ENCODE peak calls at places on chromosomes 4 and X, in six cellular contexts. N is lower leg skin, P is HCEC 1CT, I is posterior cingulate gyrus, X is SK-N-DZ, T is astrocyte of the spinal cord. Q is an unnamed sample.

GRCh38 chrX:109841257-109841656 is 108.2 kb upstream of the ACSL4 start:
- DNase-seq in P (no peak), N (no peak), I (no peak), T (no peak), X (no peak), Q (no peak)

GRCh38 chrX:136766785-136767103 is 14.0 kb downstream of the ARHGEF6 start:
- DNase-seq in I (no peak), N (no peak), P (no peak), T (no peak), X (no peak), Q (no peak)

GRCh38 chr4:47862297-47862696 is 24.4 kb upstream of the CORIN start:
- DNase-seq in T (peak), I (no peak), N (no peak), P (peak), X (no peak), Q (no peak)

GRCh38 chr4:8920289-8920965 is 48.8 kb upstream of the HMX1 start:
- DNase-seq in P (no peak), I (no peak), X (no peak), N (peak), T (no peak), Q (no peak)

GRCh38 chrX:104156630-104157529 is at the start of gene SLC25A53:
- DNase-seq in I (peak), X (peak), N (peak), P (peak), T (peak), Q (peak)

GRCh38 chrX:101642086-101642485 is 17.6 kb downstream of the ARMCX2 start:
- DNase-seq in P (no peak), I (no peak), X (no peak), N (no peak), T (no peak), Q (no peak)

GRCh38 chr4:75179510-75179909 is 246.6 kb downstream of the PARM1 start:
- DNase-seq in I (no peak), P (no peak), X (no peak), N (no peak), T (no peak), Q (no peak)

GRCh38 chr4:23033796-23034195 is 341.1 kb downstream of the GBA3 start:
- DNase-seq in I (no peak), X (no peak), T (peak), P (no peak), N (no peak), Q (no peak)

GRCh38 chr4:40152642-40153041 is 44.2 kb upstream of the RHOH start:
- DNase-seq in I (no peak), N (no peak), T (no peak), P (no peak), X (no peak), Q (peak)

GRCh38 chrX:136268051-136269048 is 17.1 kb upstream of the MAP7D3 start:
- DNase-seq in T (peak), X (peak), I (peak), N (no peak), P (peak), Q (peak)

GRCh38 chr4:99529218-99529617 is 18.4 kb downstream of the C4orf17 start:
- DNase-seq in X (no peak), I (no peak), T (no peak), P (no peak), N (no peak), Q (no peak)

GRCh38 chr4:6065166-6065565 is 46.9 kb upstream of the C4orf50 start:
- DNase-seq in X (no peak), N (no peak), P (no peak), T (no peak), I (no peak), Q (no peak)